ENCODE peak calls at places on chromosome 1, in eight cellular contexts. G, S, W, U, O, K, Y and F are unnamed samples.

GRCh38 chr1:9594471-9595155 is 5.9 kb downstream of the TMEM201 start:
- DNase-seq in G (no peak), S (no peak), W (no peak), U (no peak), O (no peak), K (no peak), Y (no peak), F (no peak)

GRCh38 chr1:20725189-20726106 is 7.1 kb downstream of the SH2D5 start:
- DNase-seq in G (no peak), S (no peak), W (peak), U (peak), O (no peak), K (no peak), Y (peak), F (no peak)

GRCh38 chr1:19037659-19038058 is 81.2 kb upstream of the IFFO2 start:
- DNase-seq in G (no peak), S (no peak), W (no peak), U (no peak), O (no peak), K (no peak), Y (no peak), F (no peak)

GRCh38 chr1:235947989-235948388 is 81.3 kb upstream of the LYST start:
- DNase-seq in G (no peak), S (no peak), W (no peak), U (no peak), O (no peak), K (no peak), Y (no peak), F (no peak)

GRCh38 chr1:185745165-185745564 is 11.0 kb downstream of the HMCN1 start:
- DNase-seq in G (no peak), S (no peak), W (no peak), U (no peak), O (no peak), K (no peak), Y (no peak), F (no peak)

GRCh38 chr1:212247179-212247721 is 38.0 kb upstream of the PPP2R5A start:
- DNase-seq in G (no peak), S (no peak), W (no peak), U (no peak), O (no peak), K (no peak), Y (no peak), F (no peak)

GRCh38 chr1:97745912-97746311 is 174.9 kb downstream of the DPYD start:
- DNase-seq in G (no peak), S (no peak), W (no peak), U (no peak), O (no peak), K (no peak), Y (no peak), F (no peak)

GRCh38 chr1:182603646-182604127 is 502 bp downstream of the RGS16 start:
- DNase-seq in G (no peak), S (no peak), W (no peak), U (no peak), O (no peak), K (no peak), Y (no peak), F (no peak)

GRCh38 chr1:23480187-23481025 is 3.6 kb downstream of the ASAP3 start:
- DNase-seq in G (no peak), S (no peak), W (no peak), U (no peak), O (no peak), K (no peak), Y (no peak), F (no peak)

GRCh38 chr1:221543529-221544120 is 198.3 kb downstream of the DUSP10 start:
- DNase-seq in G (no peak), S (no peak), W (no peak), U (no peak), O (peak), K (no peak), Y (no peak), F (no peak)

GRCh38 chr1:76864383-76864782 is 2.9 kb upstream of the ST6GALNAC5 start:
- DNase-seq in G (no peak), S (no peak), W (no peak), U (no peak), O (no peak), K (no peak), Y (no peak), F (no peak)